ENCODE peak calls at places on chromosome 4, in eight cellular contexts. I, O, D, V, A, M, R and K are unnamed samples.

GRCh38 chr4:156665779-156666366 is 305.7 kb downstream of the PDGFC start:
- DNase-seq in I (no peak), O (no peak), D (no peak), V (no peak), A (no peak), M (no peak), R (no peak), K (no peak)

GRCh38 chr4:1154523-1155182 is 17.7 kb downstream of the SPON2 start:
- DNase-seq in I (no peak), O (no peak), D (peak), V (peak), A (no peak), M (peak), R (peak), K (no peak)

GRCh38 chr4:38664704-38665401 is 854 bp downstream of the KLF3 start:
- DNase-seq in I (peak), O (peak), D (no peak), V (peak), A (no peak), M (peak), R (peak), K (peak)

GRCh38 chr4:133865606-133866327 is 335.8 kb downstream of the PABPC4L start:
- DNase-seq in I (peak), O (peak), D (no peak), V (no peak), A (peak), M (no peak), R (peak), K (no peak)

GRCh38 chr4:188714488-188714887 is 575.2 kb downstream of the TRIML1 start:
- DNase-seq in I (no peak), O (no peak), D (no peak), V (no peak), A (no peak), M (no peak), R (no peak), K (no peak)

GRCh38 chr4:28225005-28225404 is 1364.4 kb downstream of the STIM2 start:
- DNase-seq in I (peak), O (peak), D (no peak), V (no peak), A (no peak), M (no peak), R (peak), K (peak)

GRCh38 chr4:128393111-128393704 is 105.6 kb upstream of the PGRMC2 start:
- DNase-seq in I (no peak), O (peak), D (no peak), V (no peak), A (no peak), M (no peak), R (peak), K (no peak)

GRCh38 chr4:186900232-186900900 is 176.7 kb upstream of the FAT1 start:
- DNase-seq in I (no peak), O (peak), D (no peak), V (no peak), A (peak), M (no peak), R (peak), K (no peak)

GRCh38 chr4:186554890-186555827 is at the start of gene MTNR1A:
- DNase-seq in I (no peak), O (peak), D (no peak), V (no peak), A (no peak), M (no peak), R (peak), K (peak)

GRCh38 chr4:138051157-138051556 is 191.0 kb downstream of the SLC7A11 start:
- DNase-seq in I (no peak), O (peak), D (no peak), V (no peak), A (no peak), M (no peak), R (peak), K (no peak)

GRCh38 chr4:122107680-122108079 is 44.5 kb upstream of the BLTP1 start:
- DNase-seq in I (no peak), O (no peak), D (no peak), V (no peak), A (no peak), M (no peak), R (no peak), K (no peak)

GRCh38 chr4:2172627-2173231 is 69.2 kb downstream of the HAUS3 start:
- DNase-seq in I (no peak), O (no peak), D (no peak), V (no peak), A (no peak), M (no peak), R (no peak), K (no peak)

GRCh38 chr4:76601791-76602190 is 166.8 kb downstream of the SHROOM3 start:
- DNase-seq in I (no peak), O (peak), D (no peak), V (no peak), A (no peak), M (no peak), R (peak), K (peak)

GRCh38 chr4:122602277-122603142 is 18.4 kb downstream of the IL21 start:
- DNase-seq in I (no peak), O (peak), D (no peak), V (no peak), A (no peak), M (no peak), R (no peak), K (no peak)

GRCh38 chr4:184344899-184345572 is 127.4 kb upstream of the ENPP6 start:
- DNase-seq in I (no peak), O (no peak), D (no peak), V (no peak), A (no peak), M (no peak), R (no peak), K (no peak)

GRCh38 chr4:168124008-168124641 is 31.8 kb downstream of the ANXA10 start:
- DNase-seq in I (no peak), O (peak), D (no peak), V (no peak), A (peak), M (no peak), R (peak), K (no peak)

GRCh38 chr4:151420408-151420807 is 11.4 kb downstream of the FHIP1A start:
- DNase-seq in I (no peak), O (no peak), D (no peak), V (no peak), A (no peak), M (no peak), R (no peak), K (no peak)

GRCh38 chr4:72112514-72113156 is 80.8 kb downstream of the NPFFR2 start:
- DNase-seq in I (no peak), O (peak), D (no peak), V (no peak), A (no peak), M (no peak), R (peak), K (no peak)

GRCh38 chr4:165101641-165102040 is 11.0 kb downstream of the TMEM192 start:
- DNase-seq in I (no peak), O (peak), D (no peak), V (no peak), A (no peak), M (no peak), R (no peak), K (no peak)

GRCh38 chr4:80452768-80453167 is 117.2 kb downstream of the CFAP299 start:
- DNase-seq in I (no peak), O (no peak), D (no peak), V (no peak), A (no peak), M (no peak), R (no peak), K (no peak)

GRCh38 chr4:31045724-31046318 is 325.7 kb downstream of the PCDH7 start:
- DNase-seq in I (peak), O (peak), D (no peak), V (no peak), A (no peak), M (no peak), R (peak), K (peak)

GRCh38 chr4:771464-771863 is 54.5 kb downstream of the CPLX1 start:
- DNase-seq in I (no peak), O (no peak), D (no peak), V (peak), A (no peak), M (no peak), R (no peak), K (no peak)

GRCh38 chr4:170391066-170391754 is 301.5 kb upstream of the AADAT start:
- DNase-seq in I (peak), O (peak), D (no peak), V (no peak), A (peak), M (no peak), R (peak), K (no peak)

GRCh38 chr4:78766026-78766425 is 10.1 kb upstream of the BMP2K start:
- DNase-seq in I (no peak), O (peak), D (no peak), V (no peak), A (no peak), M (no peak), R (peak), K (no peak)

GRCh38 chr4:156505341-156505955 is 466.2 kb downstream of the PDGFC start:
- DNase-seq in I (peak), O (peak), D (no peak), V (no peak), A (no peak), M (no peak), R (peak), K (no peak)

GRCh38 chr4:1295405-1296055 is 5.8 kb downstream of the MAEA start:
- DNase-seq in I (no peak), O (no peak), D (no peak), V (no peak), A (no peak), M (no peak), R (no peak), K (no peak)

GRCh38 chr4:161317000-161317399 is 846.8 kb downstream of the FSTL5 start:
- DNase-seq in I (no peak), O (no peak), D (no peak), V (no peak), A (no peak), M (no peak), R (no peak), K (no peak)

GRCh38 chr4:86664959-86665358 is 70.8 kb downstream of the PTPN13 start:
- DNase-seq in I (no peak), O (peak), D (no peak), V (no peak), A (peak), M (no peak), R (peak), K (no peak)

GRCh38 chr4:143714290-143714625 is 13.8 kb upstream of the FREM3 start:
- DNase-seq in I (no peak), O (no peak), D (no peak), V (no peak), A (no peak), M (no peak), R (no peak), K (no peak)

GRCh38 chr4:143713556-143714289 is 13.2 kb upstream of the FREM3 start:
- DNase-seq in I (no peak), O (no peak), D (no peak), V (no peak), A (no peak), M (no peak), R (no peak), K (no peak)

GRCh38 chr4:143711543-143712159 is 11.2 kb upstream of the FREM3 start:
- DNase-seq in I (peak), O (no peak), D (no peak), V (no peak), A (no peak), M (no peak), R (no peak), K (peak)
- TF ChIP-seq CTCF in I (peak), O (no peak), D (no peak), V (no peak), A (no peak), M (no peak), R (no peak), K (no peak)

DNA sequence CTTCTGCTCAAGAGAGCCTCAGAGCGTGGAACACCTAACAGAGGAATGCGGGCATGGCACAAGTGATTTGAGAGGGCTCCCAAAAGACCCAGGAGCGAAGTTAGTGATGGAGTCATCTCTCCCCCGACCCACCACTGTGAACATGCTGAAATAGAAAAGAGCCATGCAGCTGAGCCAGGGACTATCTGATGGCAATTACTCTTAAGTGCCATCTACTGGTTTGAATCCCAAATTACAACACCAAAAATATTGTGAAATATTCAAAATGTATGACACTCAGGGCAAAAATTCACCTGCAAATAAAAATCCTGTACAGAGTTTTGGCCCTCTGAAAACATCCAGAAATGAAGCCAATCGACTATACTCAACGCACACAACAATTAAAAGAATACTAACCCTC is 2038.9 kb upstream of the ADGRL3 start:
- DNase-seq in I (no peak), O (no peak), D (no peak), V (no peak), A (no peak), M (no peak), R (no peak), K (no peak)
- TF ChIP-seq CTCF in I (no peak), O (no peak), D (no peak), V (no peak), A (no peak), M (no peak), R (no peak), K (no peak)

DNA sequence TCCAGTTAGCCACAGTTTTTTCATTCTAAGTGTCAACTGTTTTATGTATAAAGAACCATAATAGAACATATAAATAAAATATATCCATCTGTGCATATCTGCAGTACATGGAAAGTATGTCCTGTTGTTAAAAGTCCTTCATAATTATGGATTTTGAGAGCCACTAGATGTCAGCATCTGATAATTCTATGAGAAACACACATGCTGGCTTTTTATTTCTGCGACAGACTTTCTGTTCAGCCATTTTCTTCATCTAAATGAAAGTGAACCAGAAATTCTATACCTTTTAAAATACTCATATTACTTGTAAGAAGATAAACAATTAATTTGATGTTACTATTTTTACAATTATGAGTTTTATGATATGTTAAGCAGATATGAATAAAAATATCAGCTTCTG is 251.4 kb downstream of the GPM6A start:
- DNase-seq in I (no peak), O (peak), D (no peak), V (no peak), A (no peak), M (no peak), R (peak), K (no peak)
- TF ChIP-seq CTCF in I (peak), O (peak), D (no peak), V (no peak), A (no peak), M (no peak), R (peak), K (no peak)

GRCh38 chr4:36243355-36244256 is 708 bp downstream of the ARAP2 start:
- DNase-seq in I (no peak), O (peak), D (no peak), V (peak), A (no peak), M (peak), R (peak), K (peak)

GRCh38 chr4:36241771-36242170 is 2.5 kb downstream of the ARAP2 start:
- DNase-seq in I (no peak), O (no peak), D (no peak), V (no peak), A (no peak), M (no peak), R (no peak), K (no peak)

GRCh38 chr4:36249605-36250004 is 5.3 kb upstream of the ARAP2 start:
- DNase-seq in I (no peak), O (no peak), D (no peak), V (no peak), A (no peak), M (no peak), R (no peak), K (no peak)

GRCh38 chr4:36242629-36243354 is 1.5 kb downstream of the ARAP2 start:
- DNase-seq in I (no peak), O (no peak), D (no peak), V (no peak), A (no peak), M (no peak), R (peak), K (no peak)

GRCh38 chr4:36244257-36245084 is at the start of gene ARAP2:
- DNase-seq in I (peak), O (peak), D (no peak), V (peak), A (no peak), M (peak), R (peak), K (no peak)
- TF ChIP-seq CTCF in I (no peak), O (no peak), D (no peak), V (no peak), A (no peak), M (no peak), R (no peak), K (no peak)

GRCh38 chr4:173521474-173522159 is 8.4 kb downstream of the HAND2 start:
- DNase-seq in I (no peak), O (no peak), D (no peak), V (no peak), A (no peak), M (no peak), R (no peak), K (no peak)
- TF ChIP-seq CTCF in I (no peak), O (no peak), D (no peak), V (no peak), A (no peak), M (no peak), R (no peak), K (no peak)

DNA sequence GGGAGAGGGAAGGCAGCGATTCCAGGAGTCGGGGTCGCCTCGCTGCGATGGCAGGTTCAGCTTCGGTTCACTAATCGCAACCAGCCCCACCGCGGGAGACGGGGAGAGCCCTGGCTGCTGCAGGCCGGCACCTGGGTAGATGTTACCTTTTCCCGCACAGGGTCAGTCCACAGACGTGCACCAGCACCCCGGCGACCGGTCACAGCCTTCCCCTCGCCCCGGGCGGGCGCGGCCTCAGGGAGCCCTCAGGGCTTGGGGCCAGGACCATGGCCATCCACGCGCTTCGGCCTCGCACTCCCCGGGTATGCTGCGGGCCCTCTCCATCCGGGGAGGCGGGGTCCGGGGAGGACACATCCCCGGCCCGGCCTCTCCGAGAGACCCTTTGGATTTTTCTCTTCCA is 26.1 kb upstream of the EXOC1L start:
- DNase-seq in I (no peak), O (no peak), D (no peak), V (peak), A (no peak), M (no peak), R (no peak), K (peak)
- TF ChIP-seq CTCF in I (no peak), O (no peak), D (no peak), V (no peak), A (no peak), M (no peak), R (no peak), K (no peak)

GRCh38 chr4:153790962-153791551 is 2.2 kb upstream of the SFRP2 start:
- DNase-seq in I (no peak), O (peak), D (no peak), V (peak), A (no peak), M (no peak), R (no peak), K (peak)

GRCh38 chr4:153792893-153793227 is 4.0 kb upstream of the SFRP2 start:
- DNase-seq in I (no peak), O (no peak), D (no peak), V (no peak), A (no peak), M (no peak), R (no peak), K (peak)

GRCh38 chr4:153789741-153790651 is 1.1 kb upstream of the SFRP2 start:
- DNase-seq in I (no peak), O (no peak), D (no peak), V (no peak), A (no peak), M (no peak), R (no peak), K (peak)

GRCh38 chr4:153794001-153794400 is 5.1 kb upstream of the SFRP2 start:
- DNase-seq in I (peak), O (no peak), D (no peak), V (no peak), A (no peak), M (no peak), R (no peak), K (no peak)

GRCh38 chr4:153792007-153792892 is 3.4 kb upstream of the SFRP2 start:
- DNase-seq in I (peak), O (peak), D (no peak), V (peak), A (no peak), M (peak), R (no peak), K (peak)
- TF ChIP-seq CTCF in I (peak), O (peak), D (no peak), V (peak), A (no peak), M (peak), R (peak), K (peak)

DNA sequence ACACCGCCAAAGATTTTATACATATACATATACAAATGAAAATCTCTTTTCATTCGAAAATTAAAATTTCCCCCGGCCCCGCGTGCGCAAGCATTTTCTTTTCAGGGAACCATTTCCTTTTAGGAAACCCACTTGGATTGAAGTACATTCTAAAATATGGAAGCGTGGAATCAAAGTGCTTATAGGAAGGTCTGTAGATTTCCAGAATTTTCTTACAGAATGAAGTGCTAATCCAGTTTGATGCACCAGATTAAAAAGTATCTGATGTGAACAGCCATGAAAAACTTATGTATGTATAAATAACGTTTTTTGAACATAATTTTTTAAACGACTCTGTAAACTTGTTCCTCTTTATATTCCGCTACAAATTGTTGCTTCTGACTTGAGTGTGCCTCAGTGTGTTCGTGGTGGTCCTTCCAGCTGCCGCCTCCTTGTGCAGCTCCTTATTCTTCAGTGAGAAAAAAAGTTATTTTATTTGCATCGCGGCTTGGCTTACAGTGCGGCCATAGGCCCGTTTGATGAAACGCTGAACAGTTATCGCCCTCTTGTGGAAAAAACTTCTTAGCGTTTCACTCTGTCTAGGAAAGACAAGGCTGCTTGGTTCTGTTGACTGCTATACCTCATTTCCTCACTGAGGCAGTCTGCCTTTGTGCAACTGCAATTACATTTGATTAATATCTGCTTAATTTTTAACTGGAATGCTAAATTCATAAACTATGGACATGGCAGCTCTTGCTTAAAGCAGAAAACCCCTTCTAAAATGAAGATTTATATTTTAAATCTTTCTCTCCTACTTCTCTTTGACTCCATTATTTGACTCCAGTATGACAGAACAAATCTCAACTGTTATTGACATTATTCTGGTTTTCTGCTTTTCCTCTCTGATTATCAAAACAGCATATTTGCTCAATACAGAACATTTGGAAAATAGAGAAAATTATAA is 4.7 kb upstream of the NKX6-1 start:
- DNase-seq in I (peak), O (peak), D (no peak), V (no peak), A (peak), M (no peak), R (peak), K (peak)
- TF ChIP-seq CTCF in I (peak), O (peak), D (peak), V (peak), A (peak), M (peak), R (peak), K (peak)

DNA sequence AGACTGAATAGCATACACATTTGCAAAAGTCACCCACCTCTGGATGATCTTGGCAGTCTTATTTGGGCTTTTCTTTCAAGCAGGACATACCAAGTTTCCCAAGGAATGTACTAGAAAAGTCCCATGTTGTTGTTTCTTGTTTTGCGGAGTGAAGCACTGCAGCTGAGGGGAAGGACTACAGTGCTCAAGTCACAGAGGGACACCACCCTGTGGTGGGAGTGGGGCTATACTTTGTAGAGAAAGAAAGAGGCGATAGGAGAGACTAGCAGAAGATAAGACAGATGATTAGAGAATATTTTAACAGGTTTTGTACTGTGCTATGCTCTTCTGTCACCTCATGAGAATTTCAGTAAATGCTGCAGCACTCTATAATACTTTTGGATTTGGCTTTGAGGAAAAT is 280.5 kb upstream of the INTU start:
- DNase-seq in I (peak), O (peak), D (no peak), V (no peak), A (no peak), M (no peak), R (no peak), K (no peak)
- TF ChIP-seq CTCF in I (peak), O (peak), D (no peak), V (no peak), A (no peak), M (no peak), R (no peak), K (no peak)